ENCODE peak calls at places on chromosomes 6 and 20, in eight cellular contexts. W is cardiac fibroblast; J is CD4-positive, alpha-beta memory T cell; Z is cardiac muscle cell; M is psoas muscle; R is astrocyte; F is HL-60; D is fibroblast of the aortic adventitia. E is an unnamed sample.

GRCh38 chr6:85460951-85461805 is 11.3 kb downstream of the NT5E start:
- DNase-seq in W (peak), J (peak), Z (peak), M (no peak), R (peak), F (peak), D (peak), E (no peak)

GRCh38 chr6:52157301-52157930 is 28.8 kb upstream of the IL17A start:
- DNase-seq in W (peak), J (no peak), Z (peak), M (no peak), R (no peak), F (no peak), D (peak), E (no peak)

GRCh38 chr6:74598473-74599393 is 607.1 kb downstream of the COL12A1 start:
- DNase-seq in W (peak), J (no peak), Z (no peak), M (no peak), R (peak), F (no peak), D (no peak), E (no peak)

GRCh38 chr6:137652961-137653697 is 158.9 kb upstream of the OLIG3 start:
- DNase-seq in W (no peak), J (no peak), Z (no peak), M (no peak), R (no peak), F (no peak), D (no peak), E (no peak)

GRCh38 chr6:161265554-161265953 is 8.3 kb downstream of the AGPAT4 start:
- DNase-seq in W (no peak), J (no peak), Z (no peak), M (no peak), R (no peak), F (no peak), D (no peak), E (no peak)

GRCh38 chr6:15501806-15502450 is 160.9 kb downstream of the DTNBP1 start:
- DNase-seq in W (peak), J (no peak), Z (peak), M (no peak), R (peak), F (no peak), D (peak), E (peak)

GRCh38 chr20:51800769-51801219 is 1.5 kb downstream of the SALL4 start:
- DNase-seq in W (peak), J (no peak), Z (peak), M (no peak), R (no peak), F (no peak), D (peak), E (peak)

GRCh38 chr6:170449231-170449630 is 103.9 kb downstream of the PSMB1 start:
- DNase-seq in W (no peak), J (no peak), Z (no peak), M (no peak), R (peak), F (no peak), D (no peak), E (no peak)

GRCh38 chr6:33857301-33858052 is 53.7 kb upstream of the MLN start:
- DNase-seq in W (no peak), J (no peak), Z (no peak), M (no peak), R (no peak), F (no peak), D (no peak), E (no peak)

GRCh38 chr6:151391471-151392428 is at the start of gene ZBTB2:
- DNase-seq in W (peak), J (peak), Z (peak), M (peak), R (peak), F (peak), D (peak), E (peak)

GRCh38 chr20:1150218-1150617 is 31.8 kb downstream of the PSMF1 start:
- DNase-seq in W (peak), J (no peak), Z (peak), M (no peak), R (peak), F (no peak), D (peak), E (no peak)

GRCh38 chr6:30213999-30214982 is 1.1 kb upstream of the TRIM26 start:
- DNase-seq in W (peak), J (peak), Z (peak), M (peak), R (peak), F (peak), D (peak), E (peak)

DNA sequence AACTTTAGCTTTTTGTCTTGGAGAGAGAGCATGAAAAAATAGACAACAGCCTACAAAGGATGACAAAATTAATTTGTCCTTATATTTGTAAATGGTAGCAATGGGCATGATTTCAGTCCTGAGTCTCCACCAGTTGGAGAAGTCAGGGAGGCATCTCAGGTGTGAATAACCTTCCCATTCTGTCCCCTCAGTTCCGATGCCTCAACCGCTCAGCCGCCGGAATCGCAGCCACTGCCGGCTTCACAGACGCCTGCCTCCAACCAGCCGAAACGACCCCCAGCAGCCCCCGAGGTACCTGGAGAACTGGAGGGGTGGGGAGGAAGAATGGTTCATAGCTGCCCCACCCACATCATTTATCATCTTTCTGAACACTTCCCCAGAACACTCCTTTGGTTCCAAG is 3.6 kb downstream of the PRRC2A start:
- DNase-seq in W (no peak), J (no peak), Z (no peak), M (no peak), R (no peak), F (no peak), D (no peak), E (no peak)
- H3K4me3 ChIP-seq in W (no peak), J (no peak), Z (no peak), M (no peak), R (no peak), F (no peak), D (no peak), E (no peak)

DNA sequence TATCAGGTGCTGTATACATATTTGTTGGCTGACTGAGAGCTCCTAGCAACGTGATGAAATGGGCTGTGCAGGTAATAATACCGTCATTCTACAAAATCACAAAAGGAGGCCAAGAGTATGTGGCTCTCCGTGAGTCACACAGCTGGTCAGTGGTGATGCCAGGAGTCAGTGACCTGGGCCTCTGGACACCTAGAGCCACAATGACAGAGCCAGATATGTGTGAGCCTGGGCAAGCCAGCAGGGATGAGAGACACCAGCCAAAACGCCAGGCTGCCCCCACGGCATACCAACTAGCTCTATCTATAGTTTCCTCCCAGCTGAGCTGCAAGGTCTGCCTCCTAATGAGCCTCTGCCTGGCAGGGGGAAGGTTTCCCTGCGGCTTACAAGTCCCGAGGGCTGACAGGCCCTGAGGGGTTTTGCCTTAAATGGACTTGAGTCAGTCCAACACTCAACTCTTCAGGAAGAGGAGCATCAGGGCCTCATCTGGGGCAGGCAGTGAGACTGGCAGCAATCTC is 70.0 kb downstream of the CPNE5 start:
- DNase-seq in W (peak), J (no peak), Z (peak), M (peak), R (peak), F (no peak), D (no peak), E (no peak)
- H3K4me3 ChIP-seq in W (no peak), J (no peak), Z (no peak), M (no peak), R (no peak), F (no peak), D (no peak), E (no peak)

DNA sequence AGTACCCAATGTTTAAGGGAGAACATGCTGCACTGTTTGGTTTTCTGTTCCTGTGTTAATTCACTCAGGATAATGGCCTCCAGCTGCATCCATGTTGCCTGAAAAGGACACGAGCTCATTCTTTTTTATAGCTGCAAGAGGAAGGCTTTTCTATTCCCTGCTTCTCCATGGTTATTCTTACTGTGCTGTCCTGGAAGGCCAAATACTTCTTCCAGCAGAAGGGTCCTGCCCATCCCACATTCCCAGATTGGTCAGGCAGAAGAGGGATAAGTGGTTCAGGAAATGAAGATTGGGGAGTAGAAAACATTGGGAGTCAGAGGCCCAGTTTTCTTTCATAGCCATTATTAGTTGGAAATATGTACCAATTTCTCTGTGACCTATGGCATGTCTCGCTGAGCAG is 122.4 kb downstream of the TCP11 start:
- DNase-seq in W (no peak), J (no peak), Z (no peak), M (no peak), R (no peak), F (no peak), D (no peak), E (no peak)
- H3K4me3 ChIP-seq in W (no peak), J (no peak), Z (no peak), M (peak), R (no peak), F (no peak), D (no peak), E (no peak)

GRCh38 chr20:47887477-47888080 is 102.3 kb upstream of the SULF2 start:
- DNase-seq in W (no peak), J (no peak), Z (no peak), M (no peak), R (no peak), F (no peak), D (no peak), E (no peak)

GRCh38 chr20:47885909-47886453 is 100.7 kb upstream of the SULF2 start:
- DNase-seq in W (no peak), J (no peak), Z (no peak), M (no peak), R (no peak), F (no peak), D (no peak), E (no peak)

GRCh38 chr20:47886454-47887041 is 101.3 kb upstream of the SULF2 start:
- DNase-seq in W (no peak), J (no peak), Z (no peak), M (no peak), R (no peak), F (no peak), D (no peak), E (no peak)

GRCh38 chr20:47887064-47887463 is 101.8 kb upstream of the SULF2 start:
- DNase-seq in W (no peak), J (no peak), Z (no peak), M (no peak), R (no peak), F (no peak), D (no peak), E (no peak)

GRCh38 chr20:47888351-47888750 is 103.1 kb upstream of the SULF2 start:
- DNase-seq in W (no peak), J (no peak), Z (no peak), M (no peak), R (no peak), F (no peak), D (no peak), E (no peak)
- H3K4me3 ChIP-seq in W (no peak), J (no peak), Z (no peak), M (no peak), R (no peak), F (no peak), D (no peak), E (no peak)

GRCh38 chr6:53618219-53618618 is 47.3 kb downstream of the KLHL31 start:
- DNase-seq in W (no peak), J (no peak), Z (no peak), M (no peak), R (no peak), F (no peak), D (no peak), E (no peak)
- H3K4me3 ChIP-seq in W (no peak), J (no peak), Z (no peak), M (no peak), R (no peak), F (no peak), D (no peak), E (no peak)